ENCODE peak calls at places on chromosomes 12 and 14, in seven cellular contexts. P is IMR-90, W is GM12891, G is body of pancreas, F is heart left ventricle, E is A549, D is lower leg skin. R is an unnamed sample.

GRCh38 chr14:33834956-33835655 is 115.8 kb downstream of the EGLN3 start:
- DNase-seq in D (no peak), F (no peak), W (no peak), E (no peak), G (no peak), P (no peak), R (no peak)

GRCh38 chr14:41280745-41281144 is 325.9 kb upstream of the LRFN5 start:
- DNase-seq in F (no peak), P (no peak), G (no peak), E (peak), D (no peak), W (no peak), R (no peak)

GRCh38 chr14:69101331-69101826 is 51.5 kb downstream of the DCAF5 start:
- DNase-seq in F (no peak), W (no peak), G (no peak), P (peak), D (no peak), E (peak), R (peak)

GRCh38 chr12:87274594-87275245 is 754.5 kb downstream of the C12orf50 start:
- DNase-seq in P (peak), F (no peak), D (no peak), G (no peak), E (peak), W (no peak), R (no peak)

GRCh38 chr12:6288235-6288634 is 22.2 kb upstream of the PLEKHG6 start:
- DNase-seq in F (no peak), E (no peak), W (no peak), G (no peak), P (peak), D (no peak), R (no peak)

GRCh38 chr14:49909016-49909415 is 16.1 kb downstream of the ARF6 start:
- DNase-seq in F (no peak), W (no peak), P (no peak), E (no peak), D (no peak), G (no peak), R (no peak)

GRCh38 chr12:12467222-12467621 is 95.4 kb downstream of the DUSP16 start:
- DNase-seq in D (no peak), E (no peak), F (no peak), G (no peak), W (no peak), P (no peak), R (no peak)

GRCh38 chr14:62807636-62808035 is 237.6 kb downstream of the KCNH5 start:
- DNase-seq in G (no peak), P (no peak), W (no peak), F (no peak), D (no peak), E (no peak), R (no peak)

GRCh38 chr12:65742481-65742971 is 81.8 kb upstream of the HMGA2 start:
- DNase-seq in E (no peak), F (no peak), W (no peak), G (no peak), D (no peak), P (peak), R (no peak)

GRCh38 chr12:96211989-96212388 is 17.8 kb downstream of the ELK3 start:
- DNase-seq in E (no peak), W (no peak), D (no peak), F (no peak), G (no peak), P (no peak), R (no peak)

GRCh38 chr12:124174406-124174805 is 120.5 kb upstream of the RFLNA start:
- DNase-seq in F (no peak), E (no peak), D (no peak), P (no peak), G (no peak), W (no peak), R (no peak)

GRCh38 chr14:35406811-35407630 is 2.5 kb upstream of the NFKBIA start:
- DNase-seq in G (peak), P (peak), D (no peak), E (peak), F (no peak), W (no peak), R (no peak)

GRCh38 chr12:100365411-100365810 is 8.5 kb downstream of the SLC17A8 start:
- DNase-seq in P (no peak), W (no peak), F (no peak), G (no peak), E (no peak), D (no peak), R (no peak)

GRCh38 chr14:105485720-105486332 is 860 bp upstream of the CRIP1 start:
- DNase-seq in E (peak), D (peak), P (no peak), F (no peak), G (peak), W (no peak), R (no peak)

DNA sequence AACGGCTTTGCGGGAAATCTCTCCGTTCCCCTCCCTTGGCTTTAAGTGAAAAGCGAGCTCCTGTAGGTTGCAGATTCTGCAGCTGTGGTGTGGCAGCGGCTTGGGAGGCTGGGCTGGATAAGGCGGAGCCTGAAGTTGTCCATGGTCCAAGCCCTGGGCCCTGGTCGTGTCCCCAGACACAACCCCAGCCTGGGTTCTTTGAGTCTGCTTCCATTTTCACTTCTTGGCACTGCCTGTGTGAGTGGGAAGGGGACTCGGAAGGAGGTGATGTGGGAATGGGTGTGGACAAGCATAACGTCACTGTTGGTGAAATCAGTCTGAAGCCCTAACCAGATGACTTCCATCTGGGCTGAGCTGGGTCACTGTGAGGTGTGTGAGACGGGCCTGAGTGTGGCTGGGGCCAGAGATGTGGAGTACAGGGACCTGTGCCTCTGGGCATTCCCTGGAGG is 43.0 kb upstream of the CTDSP2 start:
- DNase-seq in F (peak), W (no peak), E (no peak), P (peak), D (peak), G (peak), R (peak)
- TF ChIP-seq POLR2A in F (peak), W (no peak), E (no peak), P (peak), D (no peak), G (no peak), R (no peak)

GRCh38 chr12:128817115-128818015 is 6.4 kb downstream of the SLC15A4 start:
- DNase-seq in G (peak), D (no peak), F (peak), P (peak), E (no peak), W (no peak), R (peak)

GRCh38 chr12:128818065-128819022 is 5.4 kb downstream of the SLC15A4 start:
- DNase-seq in E (peak), D (no peak), P (peak), F (no peak), G (no peak), W (no peak), R (no peak)

GRCh38 chr12:128820253-128820652 is 3.5 kb downstream of the SLC15A4 start:
- DNase-seq in F (no peak), G (no peak), W (no peak), P (no peak), E (no peak), D (no peak), R (no peak)

GRCh38 chr12:128820723-128821432 is 2.9 kb downstream of the SLC15A4 start:
- DNase-seq in W (no peak), P (no peak), D (no peak), F (peak), G (peak), E (no peak), R (no peak)

DNA sequence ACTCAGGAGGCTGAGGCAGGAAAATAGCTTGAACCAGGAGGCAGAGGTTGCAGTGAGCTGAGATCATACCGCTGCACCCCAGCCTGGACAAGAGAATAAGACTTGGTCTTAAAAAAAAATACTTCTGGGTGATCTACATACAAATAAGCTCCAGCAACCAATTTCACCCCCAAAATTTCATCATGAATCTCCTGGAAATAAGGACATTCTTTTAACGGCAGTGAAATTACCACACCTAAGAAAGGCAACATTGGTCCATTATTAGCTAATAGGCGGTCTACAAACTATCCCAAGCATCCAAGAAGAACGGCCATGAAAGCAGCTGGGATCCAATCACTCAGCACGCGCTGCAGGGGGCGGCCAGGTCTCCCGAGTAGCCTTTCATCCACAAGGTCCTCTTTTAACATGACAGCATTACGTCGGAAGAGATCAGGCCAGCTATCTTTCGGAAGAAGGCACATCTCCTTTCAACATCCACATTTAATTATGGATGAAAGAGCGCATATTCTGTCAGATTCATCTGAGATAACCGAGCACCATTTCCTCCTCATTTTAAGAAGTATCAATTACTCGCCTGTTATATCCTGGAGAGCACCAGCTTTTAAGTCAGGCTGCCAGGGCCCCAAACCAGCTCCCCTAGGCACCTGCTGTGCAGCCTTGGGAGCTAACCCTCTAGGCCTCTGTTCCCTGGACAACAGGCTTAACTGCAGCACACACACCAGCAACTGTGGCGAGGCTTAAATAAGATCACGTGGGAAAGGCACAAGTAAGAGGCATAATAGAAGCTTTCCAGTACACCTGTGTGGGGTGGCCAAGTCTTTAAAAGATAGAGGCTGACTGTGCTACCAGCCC is 4.2 kb downstream of the SLC15A4 start:
- DNase-seq in D (no peak), P (no peak), G (no peak), E (no peak), W (no peak), F (no peak), R (no peak)
- TF ChIP-seq POLR2A in D (no peak), P (no peak), G (no peak), E (no peak), W (no peak), F (no peak), R (no peak)

GRCh38 chr12:51473947-51474346 is 49.3 kb downstream of the SLC4A8 start:
- DNase-seq in W (no peak), F (no peak), D (no peak), E (no peak), G (no peak), P (no peak), R (no peak)
- TF ChIP-seq POLR2A in W (no peak), F (no peak), D (no peak), E (no peak), G (no peak), P (no peak), R (no peak)

DNA sequence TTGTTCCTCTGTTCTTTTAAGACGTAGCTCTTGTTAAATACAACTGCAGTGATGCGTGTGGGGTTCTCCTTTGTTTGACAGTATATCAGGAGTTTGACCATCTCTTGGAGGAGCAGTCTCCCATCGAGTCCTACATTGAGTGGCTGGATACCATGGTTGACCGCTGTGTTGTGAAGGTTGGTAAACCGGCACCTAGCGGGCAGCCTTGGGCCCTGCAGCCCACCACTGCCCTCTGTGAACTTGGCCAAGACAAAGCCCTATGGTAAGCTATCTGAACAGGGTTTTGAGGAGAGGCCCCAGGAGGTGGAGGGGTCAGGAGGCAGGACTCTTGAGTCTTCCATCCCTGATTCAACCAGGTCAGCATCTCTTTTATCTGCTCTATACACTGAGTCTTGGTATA is 54.6 kb upstream of the RIC8B start:
- DNase-seq in P (no peak), D (no peak), G (no peak), E (no peak), F (no peak), W (no peak), R (no peak)
- TF ChIP-seq POLR2A in P (no peak), D (no peak), G (no peak), E (no peak), F (no peak), W (no peak), R (no peak)

GRCh38 chr14:72893636-72894322 is at the start of gene DPF3:
- DNase-seq in G (peak), E (peak), P (peak), W (peak), F (peak), D (peak), R (peak)
- TF ChIP-seq POLR2A in G (peak), E (no peak), P (no peak), W (no peak), F (peak), D (no peak), R (no peak)

DNA sequence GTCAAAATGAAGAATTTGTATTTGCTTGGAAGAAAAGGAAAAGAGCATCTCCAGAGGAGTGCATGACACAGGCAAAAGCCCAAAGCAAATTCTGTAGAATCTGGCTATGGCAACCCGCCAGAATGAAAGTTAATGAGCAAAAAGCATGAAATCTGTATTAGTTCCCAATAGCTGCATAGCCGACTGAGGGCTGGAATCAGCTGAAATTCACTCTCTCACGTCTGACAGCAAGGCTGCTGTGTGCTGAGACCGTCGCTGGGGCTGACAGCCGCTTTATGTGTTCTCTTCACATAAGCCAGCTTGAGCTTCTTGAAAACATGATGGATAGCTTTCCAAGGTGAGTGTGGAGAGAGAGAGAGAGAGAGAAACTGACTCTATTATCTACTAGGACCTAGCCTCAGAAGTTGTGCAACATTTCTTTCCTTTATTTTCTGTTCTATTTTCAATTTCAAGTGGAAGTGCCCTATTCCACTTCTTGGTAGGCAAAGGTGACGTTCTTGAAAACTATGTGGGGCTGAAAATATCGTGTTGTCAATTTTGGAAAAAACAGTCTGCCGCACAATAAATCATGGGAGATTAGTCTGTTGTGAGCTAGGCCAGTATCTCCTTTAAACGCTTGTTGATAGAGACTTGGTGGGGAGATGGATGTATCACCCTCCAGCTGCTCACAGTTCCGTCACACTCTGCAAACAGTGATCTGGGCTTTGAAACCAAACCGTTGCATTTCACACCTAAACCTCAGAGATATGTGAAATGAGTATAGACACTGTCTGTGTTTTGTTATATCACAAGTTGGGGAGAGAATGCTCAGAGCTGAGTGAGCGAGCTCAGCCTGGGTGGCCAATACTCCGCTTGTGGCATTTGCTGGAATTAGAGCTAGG is 74.8 kb upstream of the ST8SIA1 start:
- DNase-seq in E (no peak), G (peak), D (no peak), F (no peak), W (no peak), P (no peak), R (peak)
- TF ChIP-seq POLR2A in E (no peak), G (no peak), D (no peak), F (no peak), W (no peak), P (no peak), R (no peak)

DNA sequence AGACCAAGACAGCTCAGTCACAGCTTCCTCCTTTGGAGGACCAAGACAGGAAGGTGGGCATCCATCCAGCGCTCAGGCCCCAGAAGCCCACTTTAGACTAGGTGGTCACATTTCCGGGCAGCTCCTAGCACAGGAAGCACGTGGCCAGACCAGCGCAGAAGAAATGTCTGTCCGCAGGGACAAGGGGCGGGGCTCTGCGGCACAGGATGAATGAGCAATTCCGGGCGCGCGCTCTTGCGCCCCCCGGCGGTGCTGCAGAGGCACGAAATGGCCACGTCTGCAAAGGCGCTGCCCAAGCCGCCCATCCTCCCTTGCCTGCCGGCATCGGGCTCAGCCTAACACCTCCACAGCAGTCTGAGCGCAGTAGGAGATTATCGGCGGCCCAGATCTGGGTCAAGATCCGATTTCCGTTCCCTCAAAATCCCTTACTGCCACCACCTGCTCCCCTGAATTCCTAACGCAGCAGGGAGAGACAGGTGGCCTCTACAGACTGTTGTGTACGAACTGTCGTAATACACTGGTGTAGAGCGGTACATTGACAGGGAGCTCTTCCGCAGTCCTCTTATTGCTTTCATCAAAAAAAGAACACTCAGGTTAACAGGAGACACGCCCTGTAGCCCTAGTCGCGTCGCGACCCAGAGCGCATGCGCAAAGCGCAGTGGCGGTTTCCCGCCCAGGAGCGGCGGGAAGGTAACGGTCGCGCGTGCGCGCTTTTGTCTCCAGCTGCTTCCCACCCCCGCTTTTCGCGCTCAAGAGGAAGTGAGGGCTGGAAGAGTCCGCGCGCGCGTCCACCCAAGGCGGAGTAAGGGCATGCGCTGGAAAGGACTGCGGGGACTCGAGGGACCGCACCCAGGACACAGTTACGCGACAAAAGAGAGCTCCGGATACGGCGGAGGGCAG is 794 bp downstream of the TUBA1B start:
- DNase-seq in E (peak), P (peak), D (peak), F (peak), G (peak), W (peak), R (peak)
- TF ChIP-seq POLR2A in E (peak), P (peak), D (peak), F (no peak), G (peak), W (peak), R (peak)

DNA sequence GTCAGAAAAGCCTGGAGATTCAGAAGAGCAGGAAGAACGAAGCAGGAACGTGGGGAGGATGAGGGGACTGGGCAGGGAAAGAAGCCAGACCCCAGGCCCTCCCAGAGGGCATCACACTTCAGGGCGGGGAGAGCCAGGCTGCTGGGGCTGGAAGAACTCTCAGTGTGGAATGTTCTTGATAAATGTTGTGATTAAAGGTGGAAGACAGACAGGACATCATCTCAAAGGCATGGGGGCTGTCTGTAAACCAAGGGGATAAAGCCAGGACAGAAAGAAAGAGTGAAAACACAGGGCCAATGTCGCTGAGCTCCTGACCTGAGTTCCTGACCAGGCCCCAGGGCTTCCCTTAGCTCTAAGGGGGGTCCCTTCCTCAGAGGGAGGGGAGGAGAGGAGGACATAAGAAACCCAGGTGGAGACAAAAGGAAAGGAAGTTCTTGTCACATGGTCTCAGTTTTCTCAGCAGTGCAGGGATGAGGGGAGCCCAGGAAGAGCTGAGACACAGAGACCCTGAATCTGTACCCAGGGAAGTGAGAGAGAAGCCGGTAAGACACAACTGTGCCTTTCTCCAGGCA is 56.3 kb downstream of the SETD3 start:
- DNase-seq in G (no peak), F (no peak), D (no peak), W (no peak), P (no peak), E (no peak), R (no peak)
- TF ChIP-seq POLR2A in G (no peak), F (no peak), D (no peak), W (no peak), P (no peak), E (no peak), R (no peak)

DNA sequence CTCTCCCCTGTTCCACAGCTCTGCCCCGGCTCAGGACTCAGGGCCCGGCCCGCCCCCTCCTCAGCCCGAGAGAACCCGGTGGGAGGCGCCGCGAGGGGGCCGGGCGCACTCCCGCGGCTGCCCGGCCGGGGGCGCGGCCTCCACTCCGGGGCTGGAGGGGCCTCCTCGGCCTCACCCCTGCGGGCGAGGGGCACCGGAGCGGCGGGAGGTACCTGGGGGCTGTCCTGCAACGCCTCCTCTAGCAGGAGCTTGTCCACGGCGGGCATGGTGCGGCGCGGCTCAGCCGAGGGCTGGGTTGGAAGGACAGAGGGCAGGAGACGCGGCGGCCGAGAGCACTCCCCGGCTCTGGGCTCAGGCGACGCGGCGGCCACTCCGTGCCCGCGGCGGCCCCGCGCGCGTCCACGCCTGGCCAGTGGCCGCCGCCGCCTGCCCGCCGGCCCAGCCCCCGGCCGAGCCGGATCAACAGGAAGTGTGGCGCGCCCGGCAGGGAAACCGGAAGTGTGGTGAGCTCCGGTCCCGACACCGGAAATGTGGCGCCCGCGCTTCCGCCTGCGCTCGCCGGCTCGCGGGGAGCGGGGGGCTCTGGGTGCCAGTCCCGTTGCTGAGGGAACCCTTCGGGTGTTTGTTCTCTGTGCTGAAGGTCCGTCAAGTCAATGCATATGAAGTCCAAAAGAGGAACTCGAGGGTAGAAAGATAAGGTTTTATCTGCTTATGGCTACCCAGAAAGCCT is at the start of gene APPL2:
- DNase-seq in P (peak), W (peak), D (peak), E (peak), G (peak), F (peak), R (peak)
- TF ChIP-seq POLR2A in P (peak), W (peak), D (no peak), E (peak), G (peak), F (peak), R (peak)

R was measured in testis.